ENCODE peak calls at places on chromosomes 2 and 18, in nine cellular contexts. Q, T, X, O, F, N, A, W and Z are unnamed samples.

GRCh38 chr18:56576826-56577573 is 61.4 kb downstream of the TXNL1 start:
- DNase-seq in X (no peak), Q (no peak), O (no peak), W (peak), A (no peak), N (no peak), F (no peak), T (no peak), Z (no peak)

GRCh38 chr2:18566145-18566544 is 5.7 kb upstream of the RDH14 start:
- DNase-seq in F (no peak), N (no peak), X (no peak), T (no peak), Q (no peak), O (no peak), A (no peak), W (no peak), Z (no peak)

GRCh38 chr2:239296020-239296932 is 104.5 kb downstream of the HDAC4 start:
- DNase-seq in T (no peak), Q (no peak), W (peak), F (no peak), X (no peak), A (no peak), O (no peak), N (peak), Z (no peak)

GRCh38 chr18:369224-370010 is 101.6 kb upstream of the THOC1 start:
- DNase-seq in Q (peak), O (no peak), X (no peak), T (no peak), A (no peak), W (no peak), N (no peak), F (no peak), Z (no peak)

GRCh38 chr2:42192010-42192373 is 22.8 kb downstream of the EML4 start:
- DNase-seq in Q (no peak), N (no peak), W (no peak), X (no peak), A (no peak), F (no peak), O (no peak), T (no peak), Z (no peak)

GRCh38 chr18:48541026-48541746 is 2.4 kb downstream of the CTIF start:
- DNase-seq in A (peak), Q (peak), T (peak), F (peak), W (peak), N (no peak), O (no peak), X (no peak), Z (no peak)

GRCh38 chr18:22952525-22952924 is 19.4 kb downstream of the RBBP8 start:
- DNase-seq in O (no peak), F (no peak), W (no peak), A (no peak), T (no peak), X (no peak), N (no peak), Q (no peak), Z (no peak)

GRCh38 chr2:20427931-20428526 is 18.8 kb upstream of the RHOB start:
- DNase-seq in A (peak), W (no peak), X (no peak), T (no peak), Q (no peak), F (no peak), N (no peak), O (no peak), Z (no peak)

GRCh38 chr2:69888451-69888850 is 5.3 kb upstream of the SNRNP27 start:
- DNase-seq in T (no peak), F (no peak), W (no peak), Q (no peak), O (no peak), N (no peak), A (no peak), X (no peak), Z (no peak)

GRCh38 chr2:101734511-101735165 is 37.1 kb downstream of the MAP4K4 start:
- DNase-seq in W (no peak), X (no peak), Q (no peak), F (no peak), O (no peak), N (no peak), A (no peak), T (no peak), Z (no peak)

GRCh38 chr2:241891988-241892298 is 22.4 kb downstream of the RTP5 start:
- DNase-seq in W (no peak), O (no peak), T (no peak), F (no peak), A (no peak), Q (no peak), X (no peak), N (no peak), Z (no peak)

GRCh38 chr2:207867075-207867474 is 97.4 kb upstream of the FZD5 start:
- DNase-seq in N (no peak), A (no peak), T (no peak), X (no peak), W (no peak), F (no peak), Q (no peak), O (no peak), Z (no peak)

GRCh38 chr2:86026744-86027065 is 79.0 kb downstream of the POLR1A start:
- DNase-seq in O (no peak), N (no peak), T (no peak), Q (no peak), W (no peak), X (no peak), A (no peak), F (no peak), Z (no peak)

GRCh38 chr18:765764-766549 is 46.1 kb downstream of the YES1 start:
- DNase-seq in W (no peak), Q (no peak), O (no peak), X (no peak), T (no peak), N (no peak), A (no peak), F (no peak), Z (no peak)

GRCh38 chr2:11753886-11754704 is 7.7 kb downstream of the LPIN1 start:
- DNase-seq in F (peak), X (no peak), T (peak), A (peak), O (no peak), Q (no peak), W (no peak), N (no peak), Z (no peak)

GRCh38 chr18:22639626-22640025 is 221.9 kb upstream of the CTAGE1 start:
- DNase-seq in F (no peak), X (no peak), N (no peak), W (no peak), O (no peak), A (no peak), Q (no peak), T (no peak), Z (no peak)

GRCh38 chr2:60331106-60331809 is 222.2 kb downstream of the BCL11A start:
- DNase-seq in F (no peak), N (no peak), X (no peak), A (no peak), T (peak), O (no peak), W (no peak), Q (no peak), Z (no peak)

GRCh38 chr2:9212010-9212638 is 5.5 kb downstream of the ASAP2 start:
- DNase-seq in N (no peak), X (no peak), T (no peak), W (peak), F (no peak), Q (no peak), O (no peak), A (no peak), Z (no peak)

GRCh38 chr2:105177546-105178254 is 63.8 kb upstream of the GPR45 start:
- DNase-seq in A (no peak), Q (no peak), F (no peak), X (no peak), T (no peak), N (no peak), O (no peak), W (no peak), Z (no peak)

GRCh38 chr2:44273076-44273475 is 2.2 kb upstream of the SLC3A1 start:
- DNase-seq in F (no peak), O (no peak), T (no peak), Q (no peak), A (no peak), N (no peak), X (no peak), W (no peak), Z (no peak)

GRCh38 chr18:63178526-63178880 is 141.1 kb downstream of the BCL2 start:
- DNase-seq in O (no peak), X (no peak), Q (no peak), W (peak), T (no peak), F (no peak), A (peak), N (no peak), Z (no peak)

GRCh38 chr2:171172980-171173542 is 12.4 kb upstream of the TLK1 start:
- DNase-seq in N (no peak), O (no peak), F (no peak), W (no peak), A (no peak), T (no peak), Q (peak), X (no peak), Z (no peak)

GRCh38 chr2:128272586-128273468 is 45.8 kb downstream of the HS6ST1 start:
- DNase-seq in T (no peak), X (no peak), O (no peak), F (peak), A (no peak), N (no peak), W (no peak), Q (no peak), Z (no peak)

GRCh38 chr2:54411801-54412354 is 44.2 kb upstream of the SPTBN1 start:
- DNase-seq in T (no peak), F (no peak), O (no peak), W (no peak), X (no peak), Q (no peak), N (no peak), A (no peak), Z (no peak)

GRCh38 chr2:219104107-219105050 is 43.7 kb upstream of the IHH start:
- DNase-seq in Q (peak), N (no peak), W (no peak), X (peak), A (peak), F (no peak), O (no peak), T (peak), Z (no peak)

GRCh38 chr2:39893616-39894015 is 114.6 kb upstream of the THUMPD2 start:
- DNase-seq in F (no peak), N (no peak), A (no peak), T (no peak), O (no peak), X (no peak), Q (no peak), W (no peak), Z (no peak)

GRCh38 chr2:47174731-47175361 is 19.7 kb upstream of the STPG4 start:
- DNase-seq in W (peak), F (no peak), N (no peak), T (peak), O (no peak), A (peak), X (no peak), Q (no peak), Z (no peak)

GRCh38 chr18:46055841-46056240 is 16.2 kb downstream of the PSTPIP2 start:
- DNase-seq in Q (no peak), N (no peak), X (no peak), A (peak), W (no peak), F (no peak), O (no peak), T (no peak), Z (no peak)

GRCh38 chr2:239522002-239522739 is 121.4 kb upstream of the HDAC4 start:
- DNase-seq in Q (no peak), O (no peak), A (no peak), T (no peak), F (peak), W (peak), N (no peak), X (no peak), Z (no peak)

GRCh38 chr18:74775239-74775638 is 177.6 kb downstream of the ZNF407 start:
- DNase-seq in F (no peak), X (no peak), O (peak), W (no peak), Q (peak), N (no peak), T (peak), A (no peak), Z (peak)

GRCh38 chr18:9380571-9381390 is 46.2 kb downstream of the TWSG1 start:
- DNase-seq in X (peak), Q (no peak), F (no peak), A (no peak), N (no peak), W (no peak), T (no peak), O (peak), Z (no peak)

GRCh38 chr2:20516646-20517341 is 69.9 kb downstream of the RHOB start:
- DNase-seq in O (no peak), X (no peak), F (no peak), W (no peak), A (peak), Q (no peak), T (peak), N (no peak), Z (no peak)

GRCh38 chr2:33412920-33413319 is 63.5 kb upstream of the RASGRP3 start:
- DNase-seq in W (peak), Q (no peak), T (peak), X (no peak), F (no peak), O (no peak), A (peak), N (no peak), Z (no peak)

DNA sequence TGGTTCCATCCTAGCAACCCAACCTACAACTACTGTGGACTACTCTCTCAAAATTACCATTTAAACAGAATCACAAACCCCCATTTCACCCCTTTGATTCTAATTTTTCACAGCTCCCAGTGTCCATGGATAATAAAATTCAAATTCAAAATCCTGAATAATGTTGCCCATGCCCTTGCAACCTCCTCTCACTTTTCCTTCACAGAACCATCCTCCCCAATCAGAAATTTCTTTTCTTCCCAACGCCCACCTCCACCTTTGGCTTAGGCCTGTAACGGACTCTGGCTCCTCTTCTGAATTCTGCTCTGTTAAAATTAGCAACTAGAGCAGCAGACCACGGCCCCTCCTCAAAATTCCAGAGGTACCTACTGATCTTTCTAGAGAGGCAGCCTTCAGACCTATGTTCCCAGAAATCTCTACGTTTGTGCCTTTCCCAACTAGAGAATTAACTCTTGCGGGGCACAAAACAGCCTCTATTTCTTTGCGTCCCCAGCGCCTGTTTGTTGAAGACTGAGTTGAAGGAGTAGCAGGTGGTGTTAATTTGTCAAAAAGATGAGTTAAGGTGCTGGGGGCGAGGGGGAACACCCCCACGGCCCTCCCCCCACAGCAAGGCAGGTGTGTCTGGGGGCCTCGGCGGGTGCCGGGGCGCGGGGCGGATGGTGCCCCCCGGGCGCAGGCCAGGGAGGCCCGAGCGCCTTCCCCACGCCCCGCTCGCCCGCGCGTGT is 428 bp upstream of the MAP3K20 start:
- DNase-seq in O (no peak), W (no peak), T (no peak), X (no peak), F (no peak), A (no peak), N (no peak), Q (no peak), Z (no peak)
- H3K4me3 ChIP-seq in O (peak), W (peak), T (peak), X (peak), F (peak), A (peak), N (peak), Q (peak), Z (peak)

GRCh38 chr2:27428213-27428977 is at the start of gene NRBP1:
- DNase-seq in O (peak), T (peak), A (peak), Q (peak), X (no peak), F (peak), W (peak), N (peak), Z (peak)
- TF ChIP-seq CTCF in O (no peak), T (peak), A (no peak), Q (no peak), X (peak), F (no peak), W (no peak), N (no peak), Z (no peak)

GRCh38 chr2:233384811-233385488 is 30.7 kb downstream of the DGKD start:
- DNase-seq in N (no peak), F (no peak), A (peak), O (no peak), W (no peak), X (no peak), Q (no peak), T (peak), Z (no peak)

GRCh38 chr2:233387225-233387624 is 32.9 kb downstream of the DGKD start:
- DNase-seq in Q (no peak), N (no peak), X (no peak), A (no peak), F (no peak), T (no peak), W (no peak), O (peak), Z (no peak)

GRCh38 chr2:233384017-233384416 is 29.7 kb downstream of the DGKD start:
- DNase-seq in T (no peak), N (no peak), F (no peak), W (no peak), X (no peak), Q (no peak), A (peak), O (no peak), Z (no peak)

GRCh38 chr2:233386382-233387041 is 32.2 kb downstream of the DGKD start:
- DNase-seq in X (no peak), A (peak), T (no peak), O (no peak), F (no peak), W (no peak), Q (no peak), N (no peak), Z (no peak)

GRCh38 chr2:233385489-233386044 is 31.3 kb downstream of the DGKD start:
- DNase-seq in O (no peak), X (no peak), Q (no peak), A (peak), N (no peak), W (no peak), F (no peak), T (no peak), Z (no peak)
- H3K4me3 ChIP-seq in O (no peak), X (no peak), Q (no peak), A (peak), N (no peak), W (no peak), F (no peak), T (no peak), Z (no peak)

GRCh38 chr2:130391872-130392670 is 36.2 kb downstream of the PTPN18 start:
- DNase-seq in Q (peak), F (no peak), T (peak), W (peak), O (no peak), N (no peak), X (no peak), A (no peak), Z (no peak)
- TF ChIP-seq CTCF in Q (no peak), F (no peak), T (no peak), W (no peak), O (peak), N (no peak), X (peak), A (no peak), Z (peak)

GRCh38 chr2:109498906-109499305 is 114.9 kb downstream of the SEPTIN10 start:
- DNase-seq in O (no peak), Q (no peak), F (no peak), A (no peak), X (no peak), N (no peak), W (no peak), T (no peak), Z (no peak)

GRCh38 chr2:109500910-109501309 is 112.9 kb downstream of the SEPTIN10 start:
- DNase-seq in W (no peak), N (no peak), O (no peak), X (no peak), Q (no peak), A (no peak), F (no peak), T (no peak), Z (no peak)

GRCh38 chr2:109499549-109499948 is 114.2 kb downstream of the SEPTIN10 start:
- DNase-seq in W (peak), O (no peak), T (no peak), Q (no peak), N (no peak), A (no peak), X (no peak), F (no peak), Z (no peak)

GRCh38 chr2:109497447-109497846 is 116.3 kb downstream of the SEPTIN10 start:
- DNase-seq in T (no peak), W (no peak), O (peak), X (peak), A (no peak), N (no peak), F (no peak), Q (peak), Z (peak)

DNA sequence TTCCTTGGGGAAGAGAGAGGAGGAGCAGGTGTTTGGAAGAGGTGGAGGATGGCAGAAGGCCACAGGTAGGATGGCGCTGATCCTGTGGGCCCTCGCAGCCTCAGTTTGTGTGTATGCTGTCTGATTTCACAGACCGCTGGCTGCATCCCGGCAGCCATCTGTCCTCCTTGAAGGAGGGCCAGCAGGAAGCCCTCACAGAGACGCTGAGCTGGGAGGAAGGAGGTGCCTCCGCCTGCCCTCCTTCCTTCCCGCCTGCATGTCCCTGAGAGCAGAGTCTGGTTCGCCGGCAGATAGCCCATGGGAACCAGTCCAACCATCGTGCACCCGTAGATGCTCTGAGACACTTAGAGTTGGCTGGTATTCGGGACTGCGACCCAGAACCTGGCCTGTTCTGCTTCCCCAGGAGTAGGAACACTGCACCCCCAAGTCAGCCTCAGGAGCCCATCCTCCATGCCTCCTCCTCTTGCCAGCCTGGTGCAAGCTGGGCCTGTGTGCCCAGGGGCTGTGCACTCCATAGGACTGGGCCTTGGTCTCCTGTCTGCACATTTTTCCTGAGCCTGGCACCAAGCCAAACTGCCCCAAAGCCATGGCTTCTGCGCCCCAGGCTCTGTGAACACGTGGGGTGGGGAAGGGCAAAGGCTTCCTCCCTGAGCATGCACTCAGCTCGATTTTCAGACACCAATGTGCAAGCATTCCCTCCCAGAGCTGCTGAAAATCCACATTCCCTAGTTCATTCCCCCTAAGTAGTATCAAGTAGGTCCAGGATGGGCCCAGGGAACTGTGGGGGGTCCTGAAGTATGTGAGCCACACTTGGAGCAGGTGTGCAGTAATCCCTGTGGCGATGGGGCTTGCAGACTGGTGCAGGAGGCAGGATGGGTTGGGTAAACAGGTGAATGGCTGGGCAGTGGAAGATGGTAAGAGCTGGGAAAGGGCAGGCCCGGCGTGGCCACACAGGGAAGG is 115.6 kb downstream of the SEPTIN10 start:
- DNase-seq in A (no peak), W (no peak), T (no peak), F (no peak), Q (no peak), X (no peak), O (no peak), N (no peak), Z (no peak)
- H3K4me3 ChIP-seq in A (no peak), W (no peak), T (no peak), F (no peak), Q (no peak), X (no peak), O (no peak), N (no peak), Z (no peak)

GRCh38 chr2:210323003-210323402 is 8.0 kb upstream of the MYL1 start:
- DNase-seq in W (no peak), N (no peak), Q (no peak), X (no peak), O (no peak), T (no peak), F (no peak), A (no peak), Z (no peak)
- TF ChIP-seq CTCF in W (no peak), N (no peak), Q (no peak), X (no peak), O (no peak), T (no peak), F (no peak), A (no peak), Z (no peak)

GRCh38 chr2:215429424-215429823 is 6.4 kb downstream of the FN1 start:
- DNase-seq in N (no peak), W (no peak), T (no peak), F (no peak), Q (no peak), X (no peak), O (no peak), A (no peak), Z (no peak)
- H3K4me3 ChIP-seq in N (no peak), W (no peak), T (no peak), F (no peak), Q (no peak), X (no peak), O (no peak), A (no peak), Z (peak)